ENCODE peak calls at places on chromosomes 5 and 9, in six cellular contexts. One of them, this sample, is unnamed.

GRCh38 chr5:135442387-135443256 is 4.5 kb downstream of the DCANP1 start:
- DNase-seq in NCI-H748 treated with DMSO at 0.1 percent for 48 hours: no peak
- DNase-seq in transverse colon: no peak
- DNase-seq in NCI-H146: no peak
- DNase-seq in activated CD8-positive, alpha-beta memory T cell treated with anti-CD3 and anti-CD28 coated beads for 1 hour: no peak
- DNase-seq in colonic mucosa: no peak
- DNase-seq in this sample: no peak

GRCh38 chr5:1763548-1763911 is 36.1 kb downstream of the MRPL36 start:
- DNase-seq in NCI-H748 treated with DMSO at 0.1 percent for 48 hours: peak
- DNase-seq in transverse colon: peak
- DNase-seq in NCI-H146: peak
- DNase-seq in activated CD8-positive, alpha-beta memory T cell treated with anti-CD3 and anti-CD28 coated beads for 1 hour: no peak
- DNase-seq in colonic mucosa: no peak
- DNase-seq in this sample: peak

GRCh38 chr5:665541-665955 is 27.6 kb downstream of the TPPP start:
- DNase-seq in NCI-H748 treated with DMSO at 0.1 percent for 48 hours: no peak
- DNase-seq in transverse colon: no peak
- DNase-seq in NCI-H146: no peak
- DNase-seq in activated CD8-positive, alpha-beta memory T cell treated with anti-CD3 and anti-CD28 coated beads for 1 hour: no peak
- DNase-seq in colonic mucosa: no peak
- DNase-seq in this sample: no peak

GRCh38 chr5:53166101-53166500 is 56.5 kb upstream of the MOCS2 start:
- DNase-seq in NCI-H748 treated with DMSO at 0.1 percent for 48 hours: no peak
- DNase-seq in transverse colon: no peak
- DNase-seq in NCI-H146: no peak
- DNase-seq in activated CD8-positive, alpha-beta memory T cell treated with anti-CD3 and anti-CD28 coated beads for 1 hour: no peak
- DNase-seq in colonic mucosa: no peak
- DNase-seq in this sample: no peak

GRCh38 chr9:21326526-21327139 is 8.6 kb downstream of the KLHL9 start:
- DNase-seq in NCI-H748 treated with DMSO at 0.1 percent for 48 hours: peak
- DNase-seq in transverse colon: no peak
- DNase-seq in NCI-H146: peak
- DNase-seq in activated CD8-positive, alpha-beta memory T cell treated with anti-CD3 and anti-CD28 coated beads for 1 hour: no peak
- DNase-seq in colonic mucosa: no peak
- DNase-seq in this sample: peak

GRCh38 chr5:111115229-111115628 is 23.1 kb downstream of the WDR36 start:
- DNase-seq in NCI-H748 treated with DMSO at 0.1 percent for 48 hours: no peak
- DNase-seq in transverse colon: no peak
- DNase-seq in NCI-H146: no peak
- DNase-seq in activated CD8-positive, alpha-beta memory T cell treated with anti-CD3 and anti-CD28 coated beads for 1 hour: no peak
- DNase-seq in colonic mucosa: no peak
- DNase-seq in this sample: no peak

GRCh38 chr9:69936427-69936826 is 107.2 kb upstream of the MAMDC2 start:
- DNase-seq in NCI-H748 treated with DMSO at 0.1 percent for 48 hours: peak
- DNase-seq in transverse colon: no peak
- DNase-seq in NCI-H146: no peak
- DNase-seq in activated CD8-positive, alpha-beta memory T cell treated with anti-CD3 and anti-CD28 coated beads for 1 hour: no peak
- DNase-seq in colonic mucosa: no peak
- DNase-seq in this sample: peak

GRCh38 chr9:120542701-120543490 is 37.1 kb downstream of the CDK5RAP2 start:
- DNase-seq in NCI-H748 treated with DMSO at 0.1 percent for 48 hours: no peak
- DNase-seq in transverse colon: no peak
- DNase-seq in NCI-H146: no peak
- DNase-seq in activated CD8-positive, alpha-beta memory T cell treated with anti-CD3 and anti-CD28 coated beads for 1 hour: no peak
- DNase-seq in colonic mucosa: no peak
- DNase-seq in this sample: no peak

GRCh38 chr5:1490360-1490759 is 33.4 kb downstream of the LPCAT1 start:
- DNase-seq in NCI-H748 treated with DMSO at 0.1 percent for 48 hours: no peak
- DNase-seq in transverse colon: no peak
- DNase-seq in NCI-H146: no peak
- DNase-seq in activated CD8-positive, alpha-beta memory T cell treated with anti-CD3 and anti-CD28 coated beads for 1 hour: no peak
- DNase-seq in colonic mucosa: no peak
- DNase-seq in this sample: no peak

GRCh38 chr5:98101131-98101530 is 672.3 kb upstream of the RGMB start:
- DNase-seq in NCI-H748 treated with DMSO at 0.1 percent for 48 hours: no peak
- DNase-seq in transverse colon: no peak
- DNase-seq in NCI-H146: no peak
- DNase-seq in activated CD8-positive, alpha-beta memory T cell treated with anti-CD3 and anti-CD28 coated beads for 1 hour: no peak
- DNase-seq in colonic mucosa: no peak
- DNase-seq in this sample: no peak

GRCh38 chr5:123814796-123815479 is 303.0 kb downstream of the CSNK1G3 start:
- DNase-seq in NCI-H748 treated with DMSO at 0.1 percent for 48 hours: no peak
- DNase-seq in transverse colon: no peak
- DNase-seq in NCI-H146: peak
- DNase-seq in activated CD8-positive, alpha-beta memory T cell treated with anti-CD3 and anti-CD28 coated beads for 1 hour: no peak
- DNase-seq in colonic mucosa: no peak
- DNase-seq in this sample: peak

GRCh38 chr9:79621916-79622575 is 50.3 kb downstream of the TLE4 start:
- DNase-seq in NCI-H748 treated with DMSO at 0.1 percent for 48 hours: no peak
- DNase-seq in transverse colon: no peak
- DNase-seq in NCI-H146: no peak
- DNase-seq in activated CD8-positive, alpha-beta memory T cell treated with anti-CD3 and anti-CD28 coated beads for 1 hour: no peak
- DNase-seq in colonic mucosa: no peak
- DNase-seq in this sample: no peak

GRCh38 chr5:161414037-161414436 is 132.5 kb downstream of the GABRB2 start:
- DNase-seq in NCI-H748 treated with DMSO at 0.1 percent for 48 hours: no peak
- DNase-seq in transverse colon: no peak
- DNase-seq in NCI-H146: no peak
- DNase-seq in activated CD8-positive, alpha-beta memory T cell treated with anti-CD3 and anti-CD28 coated beads for 1 hour: no peak
- DNase-seq in colonic mucosa: no peak
- DNase-seq in this sample: no peak

This sample was measured in NCI-H69.